ENCODE peak calls at places on chromosome 21, in seven cellular contexts. One of them, this sample, is unnamed. For H3K4me1, the result is how much of the 10 kb centered on the place peaks cover.

GRCh38 chr21:29538115-29538514 is 239.4 kb downstream of the BACH1 start:
- DNase-seq in colonic mucosa: no peak
- DNase-seq in adrenal gland: no peak
- DNase-seq in cardiac muscle cell: peak
- DNase-seq in left ventricle myocardium inferior: no peak
- DNase-seq in heart left ventricle: no peak
- DNase-seq in CD8-positive, alpha-beta T cell: no peak
- DNase-seq in this sample: no peak

GRCh38 chr21:16307256-16307655 is 577.5 kb downstream of the USP25 start:
- DNase-seq in heart left ventricle: no peak
- DNase-seq in CD8-positive, alpha-beta T cell: no peak
- DNase-seq in left ventricle myocardium inferior: no peak
- DNase-seq in colonic mucosa: no peak
- DNase-seq in adrenal gland: no peak
- DNase-seq in cardiac muscle cell: no peak
- DNase-seq in this sample: no peak

GRCh38 chr21:26469789-26470188 is 103.3 kb downstream of the CYYR1 start:
- DNase-seq in CD8-positive, alpha-beta T cell: no peak
- DNase-seq in cardiac muscle cell: peak
- DNase-seq in heart left ventricle: no peak
- DNase-seq in adrenal gland: peak
- DNase-seq in left ventricle myocardium inferior: no peak
- DNase-seq in colonic mucosa: no peak
- DNase-seq in this sample: no peak

GRCh38 chr21:16323586-16323985 is 593.8 kb downstream of the USP25 start:
- DNase-seq in left ventricle myocardium inferior: no peak
- DNase-seq in adrenal gland: no peak
- DNase-seq in CD8-positive, alpha-beta T cell: no peak
- DNase-seq in colonic mucosa: no peak
- DNase-seq in cardiac muscle cell: no peak
- DNase-seq in heart left ventricle: no peak
- DNase-seq in this sample: no peak

GRCh38 chr21:29721242-29721641 is 218.6 kb downstream of the GRIK1 start:
- DNase-seq in cardiac muscle cell: no peak
- DNase-seq in colonic mucosa: no peak
- DNase-seq in adrenal gland: no peak
- DNase-seq in left ventricle myocardium inferior: no peak
- DNase-seq in heart left ventricle: no peak
- DNase-seq in CD8-positive, alpha-beta T cell: no peak
- DNase-seq in this sample: no peak

GRCh38 chr21:16605588-16605987 is 875.8 kb downstream of the USP25 start:
- DNase-seq in heart left ventricle: no peak
- DNase-seq in colonic mucosa: no peak
- DNase-seq in left ventricle myocardium inferior: no peak
- DNase-seq in adrenal gland: no peak
- DNase-seq in CD8-positive, alpha-beta T cell: no peak
- DNase-seq in cardiac muscle cell: peak
- DNase-seq in this sample: peak

GRCh38 chr21:14620152-14620551 is 74.0 kb upstream of the SAMSN1 start:
- DNase-seq in cardiac muscle cell: no peak
- DNase-seq in colonic mucosa: no peak
- DNase-seq in heart left ventricle: no peak
- DNase-seq in CD8-positive, alpha-beta T cell: no peak
- DNase-seq in left ventricle myocardium inferior: no peak
- DNase-seq in adrenal gland: no peak
- DNase-seq in this sample: no peak

GRCh38 chr21:42384184-42384583 is 11.7 kb downstream of the TMPRSS3 start:
- DNase-seq in colonic mucosa: no peak
- DNase-seq in cardiac muscle cell: no peak
- DNase-seq in heart left ventricle: no peak
- DNase-seq in CD8-positive, alpha-beta T cell: no peak
- DNase-seq in adrenal gland: no peak
- DNase-seq in left ventricle myocardium inferior: no peak
- DNase-seq in this sample: no peak

GRCh38 chr21:24197956-24198355 is 1409.3 kb downstream of the MRPL39 start:
- DNase-seq in cardiac muscle cell: no peak
- DNase-seq in heart left ventricle: no peak
- DNase-seq in adrenal gland: no peak
- DNase-seq in colonic mucosa: no peak
- DNase-seq in CD8-positive, alpha-beta T cell: no peak
- DNase-seq in left ventricle myocardium inferior: no peak
- DNase-seq in this sample: no peak

GRCh38 chr21:33128538-33128937 is 58.6 kb downstream of the OLIG1 start:
- DNase-seq in left ventricle myocardium inferior: no peak
- DNase-seq in cardiac muscle cell: no peak
- DNase-seq in adrenal gland: no peak
- DNase-seq in colonic mucosa: no peak
- DNase-seq in heart left ventricle: no peak
- DNase-seq in CD8-positive, alpha-beta T cell: no peak
- DNase-seq in this sample: no peak

GRCh38 chr21:23887709-23888303 is 1719.5 kb downstream of the MRPL39 start:
- DNase-seq in adrenal gland: no peak
- DNase-seq in left ventricle myocardium inferior: no peak
- DNase-seq in heart left ventricle: no peak
- DNase-seq in colonic mucosa: no peak
- DNase-seq in cardiac muscle cell: no peak
- DNase-seq in CD8-positive, alpha-beta T cell: no peak
- DNase-seq in this sample: no peak

GRCh38 chr21:36235058-36235582 is 78.5 kb downstream of the DOP1B start:
- DNase-seq in CD8-positive, alpha-beta T cell: no peak
- DNase-seq in left ventricle myocardium inferior: no peak
- DNase-seq in cardiac muscle cell: peak
- DNase-seq in colonic mucosa: peak
- DNase-seq in heart left ventricle: no peak
- DNase-seq in adrenal gland: no peak
- DNase-seq in this sample: no peak

GRCh38 chr21:32413697-32414578 is 1.4 kb downstream of the EVA1C start:
- DNase-seq in CD8-positive, alpha-beta T cell: no peak
- DNase-seq in adrenal gland: no peak
- DNase-seq in left ventricle myocardium inferior: no peak
- DNase-seq in colonic mucosa: peak
- DNase-seq in heart left ventricle: no peak
- DNase-seq in cardiac muscle cell: peak
- DNase-seq in this sample: peak

GRCh38 chr21:39676054-39676771 is 63.5 kb downstream of the B3GALT5 start:
- DNase-seq in left ventricle myocardium inferior: peak
- DNase-seq in cardiac muscle cell: no peak
- DNase-seq in CD8-positive, alpha-beta T cell: no peak
- DNase-seq in colonic mucosa: no peak
- DNase-seq in adrenal gland: no peak
- DNase-seq in heart left ventricle: peak
- DNase-seq in this sample: peak

GRCh38 chr21:25898671-25899070 is 163.9 kb downstream of the GABPA start:
- DNase-seq in adrenal gland: no peak
- DNase-seq in left ventricle myocardium inferior: no peak
- DNase-seq in heart left ventricle: no peak
- DNase-seq in colonic mucosa: no peak
- DNase-seq in cardiac muscle cell: peak
- DNase-seq in CD8-positive, alpha-beta T cell: no peak
- DNase-seq in this sample: no peak

GRCh38 chr21:21246007-21246406 is 247.8 kb downstream of the NCAM2 start:
- DNase-seq in CD8-positive, alpha-beta T cell: no peak
- DNase-seq in heart left ventricle: no peak
- DNase-seq in cardiac muscle cell: no peak
- DNase-seq in adrenal gland: no peak
- DNase-seq in colonic mucosa: no peak
- DNase-seq in left ventricle myocardium inferior: no peak
- DNase-seq in this sample: no peak

GRCh38 chr21:32412998-32413504 is 545 bp downstream of the EVA1C start:
- DNase-seq in adrenal gland: peak
- DNase-seq in left ventricle myocardium inferior: peak
- DNase-seq in heart left ventricle: peak
- DNase-seq in CD8-positive, alpha-beta T cell: no peak
- DNase-seq in colonic mucosa: peak
- DNase-seq in cardiac muscle cell: peak
- DNase-seq in this sample: peak

GRCh38 chr21:41877901-41878830 is 978 bp downstream of the PRDM15 start:
- DNase-seq in colonic mucosa: peak
- DNase-seq in heart left ventricle: no peak
- DNase-seq in adrenal gland: peak
- DNase-seq in left ventricle myocardium inferior: no peak
- DNase-seq in CD8-positive, alpha-beta T cell: no peak
- DNase-seq in cardiac muscle cell: peak
- DNase-seq in this sample: peak

GRCh38 chr21:36005018-36005417 is 55.3 kb downstream of the SETD4 start:
- DNase-seq in left ventricle myocardium inferior: no peak
- DNase-seq in adrenal gland: no peak
- DNase-seq in cardiac muscle cell: no peak
- DNase-seq in colonic mucosa: no peak
- DNase-seq in CD8-positive, alpha-beta T cell: no peak
- DNase-seq in heart left ventricle: no peak
- DNase-seq in this sample: no peak

GRCh38 chr21:38544681-38545080 is 46.4 kb upstream of the ERG start:
- DNase-seq in heart left ventricle: no peak
- DNase-seq in left ventricle myocardium inferior: no peak
- DNase-seq in colonic mucosa: no peak
- DNase-seq in adrenal gland: no peak
- DNase-seq in CD8-positive, alpha-beta T cell: no peak
- DNase-seq in cardiac muscle cell: no peak
- DNase-seq in this sample: no peak

GRCh38 chr21:38567577-38568360 is 69.5 kb upstream of the ERG start:
- DNase-seq in heart left ventricle: no peak
- DNase-seq in left ventricle myocardium inferior: no peak
- DNase-seq in CD8-positive, alpha-beta T cell: no peak
- DNase-seq in adrenal gland: no peak
- DNase-seq in cardiac muscle cell: peak
- DNase-seq in colonic mucosa: no peak
- DNase-seq in this sample: no peak

GRCh38 chr21:41774467-41775151 is 7.8 kb upstream of the RIPK4 start:
- DNase-seq in cardiac muscle cell: no peak
- DNase-seq in left ventricle myocardium inferior: no peak
- DNase-seq in adrenal gland: no peak
- DNase-seq in heart left ventricle: no peak
- DNase-seq in CD8-positive, alpha-beta T cell: no peak
- DNase-seq in colonic mucosa: no peak
- DNase-seq in this sample: peak

GRCh38 chr21:41916888-41917433 is 36.9 kb downstream of the C2CD2 start:
- DNase-seq in cardiac muscle cell: no peak
- DNase-seq in heart left ventricle: no peak
- DNase-seq in colonic mucosa: no peak
- DNase-seq in CD8-positive, alpha-beta T cell: no peak
- DNase-seq in adrenal gland: peak
- DNase-seq in left ventricle myocardium inferior: no peak
- DNase-seq in this sample: no peak

GRCh38 chr21:31397939-31398338 is 53.9 kb upstream of the TIAM1 start:
- DNase-seq in CD8-positive, alpha-beta T cell: peak
- DNase-seq in colonic mucosa: no peak
- DNase-seq in adrenal gland: no peak
- DNase-seq in left ventricle myocardium inferior: no peak
- DNase-seq in heart left ventricle: no peak
- DNase-seq in cardiac muscle cell: no peak
- DNase-seq in this sample: no peak

GRCh38 chr21:33157303-33157702 is 72.4 kb upstream of the IFNAR2 start:
- DNase-seq in left ventricle myocardium inferior: no peak
- DNase-seq in heart left ventricle: no peak
- DNase-seq in cardiac muscle cell: peak
- DNase-seq in CD8-positive, alpha-beta T cell: no peak
- DNase-seq in colonic mucosa: no peak
- DNase-seq in adrenal gland: no peak
- DNase-seq in this sample: no peak

GRCh38 chr21:41583274-41583790 is 75.4 kb upstream of the TMPRSS2 start:
- DNase-seq in left ventricle myocardium inferior: no peak
- DNase-seq in cardiac muscle cell: no peak
- DNase-seq in colonic mucosa: no peak
- DNase-seq in adrenal gland: no peak
- DNase-seq in heart left ventricle: no peak
- DNase-seq in CD8-positive, alpha-beta T cell: no peak
- DNase-seq in this sample: peak

GRCh38 chr21:45640888-45641479 is 2.5 kb upstream of the PCBP3 start:
- DNase-seq in cardiac muscle cell: peak
- DNase-seq in heart left ventricle: no peak
- DNase-seq in left ventricle myocardium inferior: no peak
- DNase-seq in CD8-positive, alpha-beta T cell: no peak
- DNase-seq in colonic mucosa: peak
- DNase-seq in adrenal gland: peak
- DNase-seq in this sample: no peak
- H3K4me1 ChIP-seq in cardiac muscle cell: under half
- H3K4me1 ChIP-seq in heart left ventricle: under half
- H3K4me1 ChIP-seq in left ventricle myocardium inferior: under half
- H3K4me1 ChIP-seq in CD8-positive, alpha-beta T cell: under half
- H3K4me1 ChIP-seq in colonic mucosa: under half
- H3K4me1 ChIP-seq in adrenal gland: under half
- H3K4me1 ChIP-seq in this sample: under half

GRCh38 chr21:45411810-45412206 is 6.8 kb downstream of the COL18A1 start:
- DNase-seq in CD8-positive, alpha-beta T cell: no peak
- DNase-seq in colonic mucosa: no peak
- DNase-seq in left ventricle myocardium inferior: no peak
- DNase-seq in heart left ventricle: no peak
- DNase-seq in adrenal gland: peak
- DNase-seq in cardiac muscle cell: no peak
- DNase-seq in this sample: no peak

GRCh38 chr21:45412909-45413581 is 8.1 kb downstream of the COL18A1 start:
- DNase-seq in left ventricle myocardium inferior: peak
- DNase-seq in heart left ventricle: no peak
- DNase-seq in CD8-positive, alpha-beta T cell: no peak
- DNase-seq in adrenal gland: peak
- DNase-seq in colonic mucosa: no peak
- DNase-seq in cardiac muscle cell: peak
- DNase-seq in this sample: no peak

GRCh38 chr21:45413922-45414321 is 9.0 kb downstream of the COL18A1 start:
- DNase-seq in cardiac muscle cell: no peak
- DNase-seq in colonic mucosa: no peak
- DNase-seq in adrenal gland: peak
- DNase-seq in left ventricle myocardium inferior: peak
- DNase-seq in heart left ventricle: peak
- DNase-seq in CD8-positive, alpha-beta T cell: no peak
- DNase-seq in this sample: no peak

GRCh38 chr21:45410865-45411809 is 6.2 kb downstream of the COL18A1 start:
- DNase-seq in colonic mucosa: no peak
- DNase-seq in heart left ventricle: peak
- DNase-seq in adrenal gland: peak
- DNase-seq in left ventricle myocardium inferior: peak
- DNase-seq in CD8-positive, alpha-beta T cell: no peak
- DNase-seq in cardiac muscle cell: peak
- DNase-seq in this sample: peak

GRCh38 chr21:45412491-45412890 is 7.5 kb downstream of the COL18A1 start:
- DNase-seq in cardiac muscle cell: no peak
- DNase-seq in CD8-positive, alpha-beta T cell: no peak
- DNase-seq in heart left ventricle: no peak
- DNase-seq in colonic mucosa: no peak
- DNase-seq in adrenal gland: no peak
- DNase-seq in left ventricle myocardium inferior: peak
- DNase-seq in this sample: no peak
- H3K4me1 ChIP-seq in cardiac muscle cell: half or more
- H3K4me1 ChIP-seq in CD8-positive, alpha-beta T cell: under half
- H3K4me1 ChIP-seq in heart left ventricle: under half
- H3K4me1 ChIP-seq in colonic mucosa: under half
- H3K4me1 ChIP-seq in adrenal gland: half or more
- H3K4me1 ChIP-seq in left ventricle myocardium inferior: half or more
- H3K4me1 ChIP-seq in this sample: under half

GRCh38 chr21:37380349-37381323 is 14.1 kb downstream of the DYRK1A start:
- DNase-seq in cardiac muscle cell: no peak
- DNase-seq in adrenal gland: peak
- DNase-seq in left ventricle myocardium inferior: no peak
- DNase-seq in colonic mucosa: peak
- DNase-seq in CD8-positive, alpha-beta T cell: no peak
- DNase-seq in heart left ventricle: peak
- DNase-seq in this sample: peak
- H3K4me1 ChIP-seq in cardiac muscle cell: under half
- H3K4me1 ChIP-seq in adrenal gland: half or more
- H3K4me1 ChIP-seq in left ventricle myocardium inferior: half or more
- H3K4me1 ChIP-seq in colonic mucosa: under half
- H3K4me1 ChIP-seq in CD8-positive, alpha-beta T cell: half or more
- H3K4me1 ChIP-seq in heart left ventricle: half or more
- H3K4me1 ChIP-seq in this sample: half or more

GRCh38 chr21:28444131-28444530 is 548.5 kb downstream of the LTN1 start:
- DNase-seq in cardiac muscle cell: peak
- DNase-seq in heart left ventricle: no peak
- DNase-seq in CD8-positive, alpha-beta T cell: no peak
- DNase-seq in adrenal gland: no peak
- DNase-seq in left ventricle myocardium inferior: no peak
- DNase-seq in colonic mucosa: no peak
- DNase-seq in this sample: no peak
- H3K4me1 ChIP-seq in cardiac muscle cell: under half
- H3K4me1 ChIP-seq in heart left ventricle: under half
- H3K4me1 ChIP-seq in CD8-positive, alpha-beta T cell: under half
- H3K4me1 ChIP-seq in adrenal gland: under half
- H3K4me1 ChIP-seq in left ventricle myocardium inferior: under half
- H3K4me1 ChIP-seq in colonic mucosa: under half
- H3K4me1 ChIP-seq in this sample: under half